ENCODE peak calls at places on chromosomes 4 and X, in five cellular contexts. M is NCI-H1092, S is hypothalamus, K is foreskin melanocyte, J is HS-5. Z is an unnamed sample.

GRCh38 chr4:31370866-31371465 is 650.8 kb downstream of the PCDH7 start:
- DNase-seq in K (peak; percentile 28), S (no peak), M (peak; percentile 11), J (no peak), Z (no peak)

GRCh38 chrX:106932492-106932923 is 12.3 kb downstream of the CLDN2 start:
- DNase-seq in J (no peak), K (no peak), S (no peak), M (no peak), Z (no peak)

GRCh38 chr4:59969909-59970308 is 1230.2 kb upstream of the ADGRL3 start:
- DNase-seq in J (no peak), S (no peak), M (no peak), K (no peak), Z (no peak)

GRCh38 chr4:535181-535923 is 36.3 kb downstream of the PIGG start:
- DNase-seq in S (no peak), J (no peak), K (no peak), M (no peak), Z (no peak)

GRCh38 chrX:3636803-3637202 is 76.6 kb downstream of the PRKX start:
- DNase-seq in S (no peak), M (no peak), K (no peak), J (no peak), Z (no peak)

GRCh38 chr4:83054928-83055327 is 19.9 kb downstream of the COPS4 start:
- DNase-seq in S (no peak), K (no peak), J (no peak), M (no peak), Z (no peak)

GRCh38 chr4:10020871-10021676 is at the start of gene SLC2A9:
- DNase-seq in S (no peak), K (no peak), J (no peak), M (no peak), Z (no peak)

GRCh38 chr4:122826596-122827257 is at the start of gene FGF2:
- DNase-seq in M (peak; percentile 51), J (no peak), K (no peak), S (peak; percentile 51), Z (peak; percentile 80)

GRCh38 chr4:68218044-68218443 is 27.4 kb downstream of the TMPRSS11B start:
- DNase-seq in K (no peak), M (no peak), S (no peak), J (peak; percentile 18), Z (no peak)

GRCh38 chrX:134608153-134608552 is 50.1 kb downstream of the PLAC1 start:
- DNase-seq in M (no peak), J (no peak), K (no peak), S (no peak), Z (no peak)

GRCh38 chrX:144601010-144601409 is 646.3 kb upstream of the SPANXN1 start:
- DNase-seq in K (no peak), S (no peak), M (no peak), J (no peak), Z (no peak)

GRCh38 chrX:150569155-150569477 is 695 bp downstream of the MTM1 start:
- DNase-seq in K (peak; percentile 25), S (no peak), J (no peak), M (no peak), Z (no peak)

GRCh38 chr4:140098481-140099132 is 55.4 kb downstream of the MAML3 start:
- DNase-seq in J (no peak), M (no peak), K (peak; percentile 88), S (no peak), Z (no peak)

GRCh38 chr4:15244354-15244753 is 183.5 kb upstream of the C1QTNF7 start:
- DNase-seq in M (no peak), S (no peak), J (no peak), K (no peak), Z (no peak)

GRCh38 chr4:48296330-48296729 is 26.7 kb upstream of the TEC start:
- DNase-seq in M (no peak), K (no peak), J (no peak), S (no peak), Z (no peak)

GRCh38 chrX:75038925-75039324 is 113.7 kb upstream of the NEXMIF start:
- DNase-seq in K (peak; percentile 3), M (no peak), S (peak; percentile 0), J (no peak), Z (no peak)

GRCh38 chrX:69597399-69597798 is 18.5 kb upstream of the EDA start:
- DNase-seq in J (no peak), S (no peak), K (no peak), M (no peak), Z (no peak)

GRCh38 chr4:183924362-183925044 is 19.4 kb downstream of the STOX2 start:
- DNase-seq in J (no peak), M (no peak), K (no peak), S (no peak), Z (no peak)

GRCh38 chr4:34178476-34178875 is 2065.8 kb downstream of the ARAP2 start:
- DNase-seq in J (no peak), K (no peak), S (no peak), M (no peak), Z (no peak)

GRCh38 chrX:103393487-103393886 is 17.1 kb downstream of the BEX3 start:
- DNase-seq in J (no peak), M (no peak), S (no peak), K (no peak), Z (no peak)

GRCh38 chr4:168908093-168908492 is 102.0 kb downstream of the CBR4 start:
- DNase-seq in J (no peak), K (no peak), S (no peak), M (no peak), Z (no peak)

GRCh38 chr4:1907848-1908525 is 36.8 kb downstream of the NSD2 start:
- DNase-seq in K (no peak), S (no peak), J (no peak), M (no peak), Z (no peak)

GRCh38 chr4:184096561-184097239 is 121.0 kb downstream of the ENPP6 start:
- DNase-seq in S (no peak), K (no peak), J (no peak), M (no peak), Z (no peak)

GRCh38 chr4:10168151-10168550 is 51.6 kb upstream of the WDR1 start:
- DNase-seq in K (no peak), J (no peak), M (no peak), S (no peak), Z (no peak)

GRCh38 chrX:24148118-24148517 is 1.4 kb upstream of the ZFX start:
- DNase-seq in S (no peak), K (no peak), J (no peak), M (no peak), Z (no peak)

GRCh38 chr4:141652161-141652778 is 15.9 kb downstream of the IL15 start:
- DNase-seq in M (no peak), K (no peak), J (no peak), S (no peak), Z (no peak)

GRCh38 chr4:179671609-179672008 is 2229.4 kb upstream of the AGA start:
- DNase-seq in K (no peak), J (no peak), S (no peak), M (no peak), Z (no peak)